ENCODE peak calls at places on chromosomes 1 and 21, in five cellular contexts. F is aorta, W is IMR-90, O is stomach, J is heart left ventricle. V is an unnamed sample. For H3K27me3, the result is how much of the 10 kb centered on the place peaks cover.

GRCh38 chr1:182229907-182230522 is 161.6 kb downstream of the GLUL start:
- DNase-seq in F (no peak), W (no peak), O (no peak), J (no peak), V (no peak)

GRCh38 chr1:220732137-220732536 is 16.0 kb upstream of the MTARC2 start:
- DNase-seq in F (no peak), W (no peak), O (no peak), J (no peak), V (no peak)

GRCh38 chr1:159916240-159917051 is 8.9 kb downstream of the TAGLN2 start:
- DNase-seq in F (peak), W (peak), O (peak), J (no peak), V (no peak)

GRCh38 chr1:113949007-113949406 is 19.9 kb downstream of the HIPK1 start:
- DNase-seq in F (no peak), W (no peak), O (no peak), J (no peak), V (no peak)

GRCh38 chr1:37752583-37753471 is 12.1 kb downstream of the EPHA10 start:
- DNase-seq in F (no peak), W (no peak), O (peak), J (no peak), V (no peak)

GRCh38 chr1:59291566-59291965 is 5.3 kb upstream of the FGGY start:
- DNase-seq in F (no peak), W (no peak), O (no peak), J (no peak), V (no peak)

GRCh38 chr1:70966018-70966638 is 81.5 kb downstream of the PTGER3 start:
- DNase-seq in F (no peak), W (peak), O (no peak), J (no peak), V (no peak)

GRCh38 chr1:31238986-31239613 is 587 bp downstream of the NKAIN1 start:
- DNase-seq in F (peak), W (no peak), O (no peak), J (no peak), V (no peak)

GRCh38 chr1:178724734-178725602 is at the start of gene RALGPS2:
- DNase-seq in F (peak), W (peak), O (peak), J (peak), V (no peak)

GRCh38 chr1:24438423-24438901 is 22.9 kb downstream of the NIPAL3 start:
- DNase-seq in F (no peak), W (no peak), O (no peak), J (peak), V (no peak)

GRCh38 chr1:98420376-98421097 is 241.0 kb upstream of the SNX7 start:
- DNase-seq in F (no peak), W (peak), O (no peak), J (no peak), V (no peak)

GRCh38 chr1:94738371-94738770 is 81.8 kb upstream of the SLC44A3 start:
- DNase-seq in F (no peak), W (peak), O (no peak), J (no peak), V (no peak)

GRCh38 chr1:185526318-185527307 is 207.6 kb upstream of the HMCN1 start:
- DNase-seq in F (no peak), W (no peak), O (no peak), J (no peak), V (no peak)

GRCh38 chr1:179798864-179799516 is 55.9 kb downstream of the FAM163A start:
- DNase-seq in F (no peak), W (no peak), O (no peak), J (no peak), V (no peak)

GRCh38 chr1:183200451-183200850 is 14.4 kb downstream of the LAMC2 start:
- DNase-seq in F (no peak), W (no peak), O (no peak), J (no peak), V (no peak)

GRCh38 chr1:37073752-37074151 is 39.4 kb upstream of the GRIK3 start:
- DNase-seq in F (no peak), W (no peak), O (no peak), J (no peak), V (no peak)

GRCh38 chr1:171251042-171251740 is 2.9 kb downstream of the FMO1 start:
- DNase-seq in F (peak), W (peak), O (peak), J (no peak), V (no peak)

GRCh38 chr1:107897428-107898339 is 67.3 kb downstream of the VAV3 start:
- DNase-seq in F (no peak), W (no peak), O (no peak), J (no peak), V (no peak)

GRCh38 chr1:93703649-93704048 is 22.0 kb upstream of the BCAR3 start:
- DNase-seq in F (no peak), W (peak), O (no peak), J (no peak), V (no peak)

GRCh38 chr1:93907718-93908117 is 1.5 kb downstream of the GCLM start:
- DNase-seq in F (no peak), W (peak), O (no peak), J (no peak), V (no peak)

GRCh38 chr21:38912789-38913119 is 107.0 kb downstream of the ETS2 start:
- DNase-seq in F (no peak), W (no peak), O (no peak), J (no peak), V (no peak)

GRCh38 chr1:58773406-58773840 is 10.4 kb downstream of the JUN start:
- DNase-seq in F (peak), W (peak), O (peak), J (peak), V (no peak)

GRCh38 chr1:165289556-165289955 is 67.0 kb downstream of the LMX1A start:
- DNase-seq in F (no peak), W (no peak), O (no peak), J (no peak), V (no peak)

GRCh38 chr1:206608108-206608698 is 4.1 kb downstream of the EIF2D start:
- DNase-seq in F (no peak), W (peak), O (peak), J (no peak), V (no peak)

GRCh38 chr1:116948642-116949041 is 38.9 kb downstream of the PTGFRN start:
- DNase-seq in F (no peak), W (no peak), O (no peak), J (no peak), V (no peak)

GRCh38 chr1:201325678-201326060 is 42.4 kb downstream of the PKP1 start:
- DNase-seq in F (peak), W (no peak), O (no peak), J (no peak), V (no peak)

GRCh38 chr1:118147542-118147941 is 37.5 kb downstream of the SPAG17 start:
- DNase-seq in F (no peak), W (peak), O (no peak), J (no peak), V (no peak)

GRCh38 chr1:61221642-61222041 is 139.3 kb downstream of the NFIA start:
- DNase-seq in F (no peak), W (peak), O (no peak), J (no peak), V (no peak)

GRCh38 chr1:30616759-30617158 is 106.6 kb downstream of the MATN1 start:
- DNase-seq in F (no peak), W (no peak), O (peak), J (no peak), V (no peak)

GRCh38 chr1:157152510-157152909 is 14.3 kb upstream of the ETV3 start:
- DNase-seq in F (no peak), W (no peak), O (no peak), J (no peak), V (no peak)

GRCh38 chr1:158969166-158969565 is 37.8 kb downstream of the PYHIN1 start:
- DNase-seq in F (no peak), W (no peak), O (no peak), J (no peak), V (no peak)

GRCh38 chr1:50023292-50024159 is at the start of gene AGBL4:
- DNase-seq in F (peak), W (no peak), O (peak), J (peak), V (no peak)

GRCh38 chr21:27505516-27505915 is 538.6 kb upstream of the ADAMTS5 start:
- DNase-seq in F (no peak), W (peak), O (no peak), J (no peak), V (no peak)

GRCh38 chr1:206909167-206909882 is 12.1 kb downstream of the IL24 start:
- DNase-seq in F (peak), W (no peak), O (peak), J (peak), V (no peak)

GRCh38 chr1:24912359-24913273 is 17.5 kb downstream of the RUNX3 start:
- DNase-seq in F (no peak), W (no peak), O (no peak), J (no peak), V (no peak)

GRCh38 chr1:35432231-35432630 is 125.0 kb downstream of the KIAA0319L start:
- DNase-seq in F (no peak), W (no peak), O (no peak), J (no peak), V (no peak)

GRCh38 chr21:27423073-27423472 is 456.2 kb upstream of the ADAMTS5 start:
- DNase-seq in F (peak), W (peak), O (peak), J (peak), V (no peak)

GRCh38 chr1:39352881-39353280 is 138.6 kb upstream of the BMP8A start:
- DNase-seq in F (no peak), W (peak), O (no peak), J (no peak), V (no peak)

GRCh38 chr1:234478481-234479309 is at the start of gene TARBP1:
- DNase-seq in F (peak), W (peak), O (peak), J (peak), V (no peak)
- H3K27ac ChIP-seq in F (peak), W (peak), O (peak), J (peak), V (peak)

DNA sequence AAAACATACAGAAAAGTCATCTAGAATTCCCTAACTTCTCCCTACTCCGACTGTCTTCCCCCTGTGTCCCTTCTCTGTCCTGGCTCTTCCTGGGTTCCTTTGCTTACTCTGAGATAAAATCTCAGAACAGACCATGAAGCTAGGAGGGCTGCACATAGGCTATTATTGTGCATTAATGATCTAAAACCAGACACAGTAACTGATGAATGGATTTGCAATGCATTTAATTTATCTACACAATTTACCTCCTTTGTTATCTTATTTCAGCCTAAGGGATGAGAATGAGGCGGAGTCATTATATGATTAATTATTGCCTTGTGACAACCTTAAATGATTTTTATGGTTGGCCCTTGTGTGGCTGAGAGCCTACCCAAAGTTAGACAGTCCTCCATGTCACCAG is 14.5 kb downstream of the RHOU start:
- DNase-seq in F (no peak), W (no peak), O (no peak), J (no peak), V (no peak)
- H3K27me3 ChIP-seq in F (under half), W (under half), O (under half), J (under half), V (under half)

GRCh38 chr1:22076346-22076745 is 23.8 kb downstream of the CDC42 start:
- DNase-seq in F (no peak), W (no peak), O (no peak), J (no peak), V (no peak)

GRCh38 chr1:22077728-22078127 is 25.2 kb downstream of the CDC42 start:
- DNase-seq in F (no peak), W (peak), O (no peak), J (no peak), V (no peak)

GRCh38 chr1:22074803-22075202 is 22.3 kb downstream of the CDC42 start:
- DNase-seq in F (no peak), W (no peak), O (no peak), J (no peak), V (no peak)

GRCh38 chr1:22078133-22078532 is 25.6 kb downstream of the CDC42 start:
- DNase-seq in F (no peak), W (no peak), O (no peak), J (no peak), V (no peak)

GRCh38 chr1:22075718-22076117 is 23.2 kb downstream of the CDC42 start:
- DNase-seq in F (no peak), W (no peak), O (no peak), J (no peak), V (no peak)
- H3K4me3 ChIP-seq in F (no peak), W (no peak), O (peak), J (no peak), V (no peak)

GRCh38 chr1:225906467-225906866 is 17.5 kb upstream of the LEFTY1 start:
- DNase-seq in F (no peak), W (no peak), O (no peak), J (no peak), V (no peak)
- H3K27ac ChIP-seq in F (no peak), W (no peak), O (no peak), J (no peak), V (no peak)

GRCh38 chr1:3065396-3065795 is 3.6 kb upstream of the PRDM16 start:
- DNase-seq in F (peak), W (no peak), O (peak), J (peak), V (no peak)
- H3K27me3 ChIP-seq in F (under half), W (half or more), O (half or more), J (under half), V (under half)

V was measured in vagina.